ENCODE peak calls at places on chromosomes 3 and 15, in eight cellular contexts. I is H54; X is AG04450; H is germinal center; T is cerebellar cortex; S is foreskin fibroblast; R is activated effector memory CD4-positive, alpha-beta T cell treated with anti-CD3 and anti-CD28 coated beads, Interleukin-2, amount 50 U/mL, for 16 hours; F is NCI-H2081. U is an unnamed sample.

GRCh38 chr3:115375362-115375761 is 228.3 kb upstream of the ZBTB20 start:
- DNase-seq in X (no peak), T (no peak), R (no peak), H (no peak), I (no peak), F (no peak), S (no peak), U (no peak)

GRCh38 chr3:14480207-14481017 is 59.7 kb downstream of the GRIP2 start:
- DNase-seq in X (peak), T (no peak), H (no peak), F (no peak), R (no peak), I (no peak), S (peak), U (no peak)

GRCh38 chr3:196499061-196499460 is 4.5 kb downstream of the RNF168 start:
- DNase-seq in X (no peak), H (no peak), R (no peak), T (no peak), I (no peak), F (no peak), S (peak), U (no peak)

GRCh38 chr3:135982922-135983581 is 17.5 kb downstream of the PPP2R3A start:
- DNase-seq in S (peak), F (no peak), I (no peak), X (no peak), R (no peak), T (no peak), H (no peak), U (no peak)

GRCh38 chr3:53166781-53167291 is 5.8 kb downstream of the PRKCD start:
- DNase-seq in T (peak), H (no peak), F (no peak), R (no peak), S (peak), X (peak), I (peak), U (no peak)

GRCh38 chr3:69012836-69013255 is 638 bp downstream of the EOGT start:
- DNase-seq in S (peak), I (peak), H (peak), F (no peak), X (no peak), T (peak), R (no peak), U (peak)

GRCh38 chr15:79431636-79432344 is at the start of gene MINAR1:
- DNase-seq in X (no peak), R (no peak), I (peak), H (peak), T (no peak), F (peak), S (peak), U (peak)

GRCh38 chr3:12313519-12313918 is 24.6 kb downstream of the PPARG start:
- DNase-seq in I (no peak), H (no peak), X (no peak), F (no peak), T (no peak), S (no peak), R (no peak), U (no peak)

GRCh38 chr3:170062068-170062467 is 24.3 kb downstream of the GPR160 start:
- DNase-seq in S (no peak), I (no peak), T (no peak), H (no peak), X (no peak), R (no peak), F (no peak), U (no peak)

GRCh38 chr3:105834768-105835167 is 34.0 kb downstream of the CBLB start:
- DNase-seq in H (no peak), R (no peak), I (no peak), T (no peak), X (no peak), S (no peak), F (no peak), U (no peak)

GRCh38 chr3:126100688-126101301 is 16.9 kb upstream of the SLC41A3 start:
- DNase-seq in H (no peak), T (peak), I (no peak), X (peak), F (no peak), R (no peak), S (no peak), U (no peak)

GRCh38 chr15:88897456-88898194 is 2.3 kb upstream of the HAPLN3 start:
- DNase-seq in X (no peak), S (peak), F (no peak), T (peak), R (peak), H (peak), I (peak), U (peak)

GRCh38 chr3:130849111-130849552 is 44.8 kb upstream of the ATP2C1 start:
- DNase-seq in R (no peak), T (peak), X (no peak), H (no peak), I (no peak), S (no peak), F (peak), U (no peak)

GRCh38 chr3:120450914-120451669 is at the start of gene FSTL1:
- DNase-seq in X (no peak), S (peak), F (no peak), I (peak), T (no peak), R (no peak), H (peak), U (no peak)